ENCODE peak calls at places on chromosomes 11 and 22, in five cellular contexts. Y is heart left ventricle; Q is WTC11; V is AG04449; C is CD4-positive, alpha-beta T cell. X is an unnamed sample.

GRCh38 chr11:61756452-61757212 is 4.2 kb downstream of the MYRF start:
- DNase-seq in V (no peak), Q (no peak), Y (no peak), C (no peak), X (no peak)

GRCh38 chr11:118068206-118068944 is 8.5 kb upstream of the TMPRSS4 start:
- DNase-seq in Q (peak), V (no peak), Y (no peak), C (no peak), X (peak)

GRCh38 chr22:30332994-30333706 is 6.4 kb upstream of the TBC1D10A start:
- DNase-seq in C (no peak), Q (no peak), Y (no peak), V (no peak), X (no peak)

GRCh38 chr11:61290905-61291690 is 4.0 kb downstream of the VWCE start:
- DNase-seq in Y (no peak), Q (peak), V (no peak), C (no peak), X (no peak)

GRCh38 chr11:72582206-72583176 is 91.7 kb downstream of the PDE2A start:
- DNase-seq in Q (no peak), Y (no peak), C (no peak), V (no peak), X (no peak)

GRCh38 chr11:74316772-74317505 is 5.5 kb upstream of the P4HA3 start:
- DNase-seq in Q (no peak), C (no peak), Y (no peak), V (peak), X (no peak)

GRCh38 chr11:76215946-76216345 is 9.6 kb upstream of the WNT11 start:
- DNase-seq in V (peak), C (no peak), Q (no peak), Y (no peak), X (no peak)

GRCh38 chr11:46298699-46299424 is 21.4 kb downstream of the CREB3L1 start:
- DNase-seq in Y (no peak), C (no peak), Q (no peak), V (no peak), X (no peak)

GRCh38 chr11:69459848-69460539 is 21.5 kb upstream of the LINC01488 start:
- DNase-seq in Q (no peak), Y (no peak), C (no peak), V (no peak), X (no peak)

GRCh38 chr11:67117667-67118058 is 1.4 kb upstream of the KDM2A start:
- DNase-seq in C (peak), Q (peak), V (no peak), Y (peak), X (peak)

GRCh38 chr22:37283393-37283937 is 1.2 kb downstream of the CYTH4 start:
- DNase-seq in Y (peak), Q (no peak), C (peak), V (no peak), X (no peak)

GRCh38 chr22:19811811-19812771 is 42.6 kb downstream of the GNB1L start:
- DNase-seq in Q (no peak), C (no peak), V (no peak), Y (no peak), X (peak)

GRCh38 chr11:125935629-125936199 is 10.1 kb upstream of the VSIG10L2 start:
- DNase-seq in V (no peak), Q (no peak), C (no peak), Y (no peak), X (no peak)

GRCh38 chr22:25013634-25014033 is 61.1 kb downstream of the KIAA1671 start:
- DNase-seq in C (no peak), Q (no peak), Y (peak), V (no peak), X (no peak)

GRCh38 chr11:75873417-75874148 is 58.6 kb downstream of the UVRAG start:
- DNase-seq in Y (no peak), Q (no peak), V (no peak), C (no peak), X (no peak)

GRCh38 chr11:128310676-128311445 is 276.5 kb downstream of the ETS1 start:
- DNase-seq in V (no peak), C (no peak), Y (no peak), Q (no peak), X (no peak)

GRCh38 chr22:36238348-36239149 is 778 bp downstream of the APOL2 start:
- DNase-seq in Y (peak), C (no peak), Q (no peak), V (no peak), X (no peak)

GRCh38 chr11:74057251-74058151 is 48.6 kb upstream of the UCP3 start:
- DNase-seq in Q (no peak), Y (no peak), C (no peak), V (no peak), X (no peak)

GRCh38 chr11:114877976-114878375 is 199.6 kb downstream of the NXPE2 start:
- DNase-seq in V (no peak), C (no peak), Q (no peak), Y (no peak), X (no peak)

GRCh38 chr11:2451336-2451735 is 6.5 kb downstream of the KCNQ1 start:
- DNase-seq in Y (no peak), Q (peak), V (no peak), C (no peak), X (no peak)

GRCh38 chr11:45410391-45411215 is 124.5 kb upstream of the SYT13 start:
- DNase-seq in Y (no peak), V (no peak), C (no peak), Q (no peak), X (no peak)

GRCh38 chr22:22397292-22397870 is 111.2 kb downstream of the ZNF280B start:
- DNase-seq in Y (peak), Q (no peak), V (no peak), C (no peak), X (peak)

GRCh38 chr11:134257101-134257500 is 3.7 kb downstream of the ACAD8 start:
- DNase-seq in C (no peak), Q (no peak), V (no peak), Y (no peak), X (no peak)

GRCh38 chr11:43579171-43579918 is 101.2 kb upstream of the HSD17B12 start:
- DNase-seq in Q (peak), Y (no peak), V (no peak), C (no peak), X (peak)

GRCh38 chr11:2807801-2808241 is 77.8 kb downstream of the CDKN1C start:
- DNase-seq in Y (peak), Q (peak), C (no peak), V (no peak), X (no peak)

GRCh38 chr11:118415739-118416068 is 14.3 kb downstream of the ATP5MG start:
- DNase-seq in V (peak), Q (peak), C (no peak), Y (peak), X (no peak)

GRCh38 chr11:2550606-2550970 is 105.8 kb downstream of the KCNQ1 start:
- DNase-seq in Y (no peak), Q (no peak), C (no peak), V (no peak), X (no peak)

GRCh38 chr11:1640076-1640946 is 10.7 kb downstream of the KRTAP5-5 start:
- DNase-seq in V (no peak), Q (peak), C (no peak), Y (no peak), X (peak)

GRCh38 chr22:28594784-28595324 is 84.8 kb downstream of the TTC28 start:
- DNase-seq in C (no peak), V (peak), Y (no peak), Q (no peak), X (no peak)

GRCh38 chr11:44564653-44565007 is 833 bp upstream of the CD82 start:
- DNase-seq in C (no peak), Y (peak), Q (no peak), V (peak), X (no peak)

GRCh38 chr22:40469181-40469580 is 98.8 kb downstream of the SGSM3 start:
- DNase-seq in Q (no peak), Y (no peak), V (no peak), C (no peak), X (no peak)

GRCh38 chr11:14420223-14420622 is 61.2 kb upstream of the RRAS2 start:
- DNase-seq in V (no peak), C (no peak), Y (no peak), Q (no peak), X (no peak)

GRCh38 chr11:14417975-14418374 is 59.0 kb upstream of the RRAS2 start:
- DNase-seq in Y (no peak), V (no peak), C (no peak), Q (no peak), X (no peak)

GRCh38 chr11:14422052-14422813 is 63.2 kb upstream of the RRAS2 start:
- DNase-seq in Q (peak), C (no peak), Y (peak), V (peak), X (peak)

GRCh38 chr11:14417186-14417585 is 58.2 kb upstream of the RRAS2 start:
- DNase-seq in Y (no peak), V (no peak), Q (no peak), C (no peak), X (no peak)

GRCh38 chr11:14418801-14419417 is 59.9 kb upstream of the RRAS2 start:
- DNase-seq in V (no peak), Q (peak), C (no peak), Y (no peak), X (no peak)
- TF ChIP-seq CTCF in V (peak), Q (no peak), C (no peak), Y (no peak), X (peak)

GRCh38 chr11:120985718-120986569 is 38.0 kb upstream of the TBCEL start:
- DNase-seq in V (no peak), C (peak), Q (peak), Y (peak), X (peak)
- TF ChIP-seq CTCF in V (peak), C (peak), Q (no peak), Y (no peak), X (peak)

GRCh38 chr22:34946339-34946985 is 119.5 kb upstream of the ISX start:
- DNase-seq in Q (no peak), Y (no peak), V (no peak), C (no peak), X (no peak)

GRCh38 chr22:34943830-34944229 is 122.1 kb upstream of the ISX start:
- DNase-seq in Y (no peak), Q (no peak), C (no peak), V (no peak), X (no peak)
- TF ChIP-seq CTCF in Y (no peak), Q (no peak), C (no peak), V (no peak), X (no peak)

DNA sequence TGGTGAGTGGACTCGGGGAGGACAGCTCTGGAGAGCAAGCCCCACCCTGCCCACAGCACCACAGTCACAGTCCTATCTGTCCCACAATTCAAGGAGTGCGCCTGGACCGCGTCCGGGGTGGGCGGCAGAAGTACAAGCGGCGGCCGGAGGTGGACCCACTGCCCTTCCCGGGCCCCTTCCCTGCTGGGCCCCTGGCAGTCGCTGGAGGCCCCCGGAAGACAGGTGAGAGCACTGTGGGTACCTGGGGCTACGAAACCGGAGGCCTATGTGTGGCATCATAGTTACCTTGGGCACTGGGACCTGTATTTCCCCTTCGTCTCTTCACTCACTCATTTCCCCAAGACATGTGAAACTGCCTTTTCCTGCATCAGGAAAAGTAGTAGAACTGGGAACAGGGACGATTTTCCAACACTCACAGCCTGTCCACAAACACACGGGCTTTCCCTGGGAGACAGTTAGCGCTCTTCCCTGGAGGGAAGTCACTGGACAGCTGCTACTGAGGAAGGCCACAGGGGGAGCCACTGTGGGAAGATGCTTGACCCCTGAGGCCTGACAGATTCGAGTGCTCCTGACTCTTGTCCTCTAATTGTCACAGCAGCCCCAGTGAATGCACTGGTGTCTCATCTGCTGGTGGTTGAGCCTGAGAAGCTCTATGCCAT is 3.1 kb downstream of the TRMT112 start:
- DNase-seq in Q (no peak), Y (no peak), C (no peak), V (no peak), X (no peak)
- TF ChIP-seq CTCF in Q (no peak), Y (no peak), C (no peak), V (no peak), X (no peak)

GRCh38 chr22:23774114-23774921 is 1.7 kb downstream of the MMP11 start:
- DNase-seq in C (no peak), Y (no peak), Q (no peak), V (no peak), X (no peak)

GRCh38 chr22:23774922-23775436 is 2.3 kb downstream of the MMP11 start:
- DNase-seq in Y (no peak), C (no peak), Q (no peak), V (no peak), X (no peak)

GRCh38 chr22:23773247-23774113 is 831 bp downstream of the MMP11 start:
- DNase-seq in V (no peak), Q (peak), C (no peak), Y (peak), X (no peak)

GRCh38 chr22:23777776-23778575 is 5.3 kb downstream of the MMP11 start:
- DNase-seq in C (no peak), V (no peak), Y (peak), Q (no peak), X (no peak)

GRCh38 chr22:23775779-23776375 is 3.2 kb downstream of the MMP11 start:
- DNase-seq in C (no peak), Q (no peak), V (no peak), Y (no peak), X (no peak)
- TF ChIP-seq CTCF in C (no peak), Q (no peak), V (no peak), Y (no peak), X (no peak)

DNA sequence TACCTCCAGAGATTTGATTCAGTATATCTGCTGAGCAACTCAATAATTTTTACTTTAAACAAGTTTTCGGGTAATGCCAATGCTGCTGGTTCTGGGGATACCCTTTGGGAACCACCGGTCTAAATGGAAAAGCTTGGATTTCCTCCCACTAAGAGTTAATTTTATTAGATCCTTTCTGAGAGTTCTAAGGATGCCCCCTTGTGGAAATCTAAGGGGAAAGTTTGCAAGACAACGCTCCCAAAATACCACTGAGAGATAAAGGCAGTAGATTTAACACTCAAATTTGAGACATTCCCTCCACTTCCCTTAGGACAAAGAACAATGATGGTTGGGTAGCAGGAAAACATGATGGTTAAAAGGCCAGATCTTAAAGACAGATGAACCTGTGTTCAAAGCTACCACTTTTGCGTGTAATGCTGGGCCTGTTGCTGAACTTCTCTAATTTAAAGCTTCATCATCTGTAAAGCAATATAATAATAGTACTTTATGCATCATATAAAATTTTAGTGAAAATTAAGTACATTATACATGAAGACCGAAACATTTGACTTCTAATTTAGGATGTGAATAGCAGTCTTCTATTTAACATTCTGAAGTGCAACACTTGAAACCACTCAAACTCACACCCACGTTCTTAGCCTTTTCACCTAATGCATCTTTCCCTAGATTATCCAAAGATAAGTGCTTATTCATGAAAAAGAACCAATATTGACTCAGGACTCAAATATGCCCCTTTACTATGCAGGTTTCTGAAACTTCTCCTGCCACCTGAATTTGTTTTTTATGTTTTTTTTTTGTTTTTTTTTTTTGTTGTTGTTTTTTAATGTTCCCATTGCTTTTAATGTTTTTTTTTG is 110.1 kb upstream of the LUZP2 start:
- DNase-seq in Y (no peak), Q (no peak), V (peak), C (no peak), X (peak)
- TF ChIP-seq CTCF in Y (peak), Q (peak), V (peak), C (no peak), X (peak)

X was measured in endothelial cell.